ENCODE peak calls at places on chromosomes 1 and 21, in seven cellular contexts. G is glutamatergic neuron, X is tibial nerve, V is osteocyte, J is retinal pigment epithelial cell, L is GM10248, O is mesothelial cell of epicardium. E is an unnamed sample.

GRCh38 chr1:181482521-181483083 is 715 bp upstream of the CACNA1E start:
- DNase-seq in G (peak; percentile 84), X (no peak), V (peak; percentile 83), J (no peak), L (peak; percentile 80), O (peak; percentile 59), E (no peak)

GRCh38 chr1:200180821-200181220 is 153.3 kb downstream of the NR5A2 start:
- DNase-seq in G (no peak), X (no peak), V (no peak), J (no peak), L (no peak), O (no peak), E (no peak)

GRCh38 chr1:247411583-247412295 is 4.2 kb upstream of the NLRP3 start:
- DNase-seq in G (no peak), X (no peak), V (no peak), J (no peak), L (no peak), O (no peak), E (no peak)

GRCh38 chr1:228088586-228089498 is 6.3 kb downstream of the ARF1 start:
- DNase-seq in G (no peak), X (peak; percentile 3), V (no peak), J (no peak), L (no peak), O (no peak), E (no peak)

GRCh38 chr1:101264699-101265098 is 27.9 kb downstream of the S1PR1 start:
- DNase-seq in G (no peak), X (no peak), V (no peak), J (no peak), L (no peak), O (no peak), E (no peak)

GRCh38 chr1:94236630-94237290 is 624 bp downstream of the ARHGAP29 start:
- DNase-seq in G (peak; percentile 21), X (no peak), V (no peak), J (no peak), L (no peak), O (peak; percentile 38), E (no peak)

GRCh38 chr1:27071049-27071416 is 58.4 kb upstream of the TENT5B start:
- DNase-seq in G (peak; percentile 87), X (no peak), V (no peak), J (no peak), L (no peak), O (peak; percentile 49), E (no peak)

GRCh38 chr1:160726498-160727391 is 12.3 kb upstream of the SLAMF7 start:
- DNase-seq in G (peak; percentile 56), X (no peak), V (no peak), J (peak; percentile 27), L (peak; percentile 62), O (peak; percentile 61), E (no peak)

GRCh38 chr1:47491341-47491753 is 53.5 kb downstream of the FOXD2 start:
- DNase-seq in G (no peak), X (no peak), V (no peak), J (peak; percentile 79), L (no peak), O (no peak), E (no peak)

GRCh38 chr21:33522950-33523349 is 19.0 kb downstream of the GART start:
- DNase-seq in G (no peak), X (no peak), V (no peak), J (no peak), L (no peak), O (no peak), E (no peak)

GRCh38 chr21:44834231-44834950 is 16.5 kb upstream of the SUMO3 start:
- DNase-seq in G (no peak), X (no peak), V (no peak), J (no peak), L (no peak), O (no peak), E (no peak)

GRCh38 chr1:67626495-67627235 is 58.3 kb upstream of the GADD45A start:
- DNase-seq in G (no peak), X (no peak), V (peak; percentile 15), J (peak; percentile 72), L (no peak), O (no peak), E (no peak)

GRCh38 chr1:202162049-202162417 is 1.6 kb upstream of the PTPN7 start:
- DNase-seq in G (no peak), X (no peak), V (no peak), J (no peak), L (peak; percentile 71), O (no peak), E (no peak)

GRCh38 chr1:42172394-42173133 is 8.0 kb upstream of the GUCA2A start:
- DNase-seq in G (no peak), X (no peak), V (no peak), J (no peak), L (no peak), O (no peak), E (no peak)

GRCh38 chr21:46545363-46545762 is 59.5 kb downstream of the S100B start:
- DNase-seq in G (no peak), X (no peak), V (no peak), J (no peak), L (no peak), O (no peak), E (no peak)

GRCh38 chr1:29094433-29094832 is 29.3 kb downstream of the TMEM200B start:
- DNase-seq in G (no peak), X (no peak), V (no peak), J (no peak), L (no peak), O (no peak), E (no peak)

GRCh38 chr1:164588388-164589341 is 29.7 kb downstream of the PBX1 start:
- DNase-seq in G (no peak), X (no peak), V (no peak), J (no peak), L (no peak), O (peak; percentile 87), E (no peak)

GRCh38 chr1:192445243-192445642 is 128.5 kb downstream of the RGS21 start:
- DNase-seq in G (no peak), X (no peak), V (no peak), J (no peak), L (no peak), O (no peak), E (no peak)

GRCh38 chr1:43933386-43934278 is at the start of gene ARTN:
- DNase-seq in G (no peak), X (no peak), V (no peak), J (no peak), L (peak; percentile 36), O (peak; percentile 59), E (no peak)

GRCh38 chr1:41891403-41891896 is 27.3 kb downstream of the HIVEP3 start:
- DNase-seq in G (no peak), X (no peak), V (no peak), J (no peak), L (peak; percentile 80), O (no peak), E (peak; percentile 62)

GRCh38 chr1:161313554-161314200 is 504 bp upstream of the SDHC start:
- DNase-seq in G (no peak), X (no peak), V (no peak), J (no peak), L (no peak), O (no peak), E (no peak)

GRCh38 chr1:81430955-81431646 is 369.6 kb upstream of the ADGRL2 start:
- DNase-seq in G (no peak), X (no peak), V (no peak), J (no peak), L (no peak), O (no peak), E (no peak)

GRCh38 chr1:12539705-12540579 is 78.1 kb downstream of the DHRS3 start:
- DNase-seq in G (no peak), X (peak; percentile 65), V (peak; percentile 94), J (peak; percentile 96), L (no peak), O (peak; percentile 78), E (no peak)

GRCh38 chr1:171805395-171806115 is 24.1 kb downstream of the METTL13 start:
- DNase-seq in G (no peak), X (no peak), V (no peak), J (peak; percentile 69), L (peak; percentile 34), O (no peak), E (peak; percentile 37)

GRCh38 chr1:208837242-208837641 is 593.1 kb upstream of the PLXNA2 start:
- DNase-seq in G (no peak), X (no peak), V (no peak), J (no peak), L (no peak), O (no peak), E (no peak)

GRCh38 chr1:184757891-184758290 is 3.2 kb upstream of the EDEM3 start:
- DNase-seq in G (no peak), X (no peak), V (no peak), J (no peak), L (no peak), O (no peak), E (no peak)

GRCh38 chr1:221742555-221743415 is 896 bp upstream of the DUSP10 start:
- DNase-seq in G (peak; percentile 88), X (peak; percentile 76), V (peak; percentile 88), J (no peak), L (peak; percentile 81), O (peak; percentile 54), E (peak; percentile 77)
- TF ChIP-seq CTCF in G (no peak), X (peak; percentile 19), V (peak; percentile 44), J (no peak), L (no peak), O (no peak), E (no peak)

DNA sequence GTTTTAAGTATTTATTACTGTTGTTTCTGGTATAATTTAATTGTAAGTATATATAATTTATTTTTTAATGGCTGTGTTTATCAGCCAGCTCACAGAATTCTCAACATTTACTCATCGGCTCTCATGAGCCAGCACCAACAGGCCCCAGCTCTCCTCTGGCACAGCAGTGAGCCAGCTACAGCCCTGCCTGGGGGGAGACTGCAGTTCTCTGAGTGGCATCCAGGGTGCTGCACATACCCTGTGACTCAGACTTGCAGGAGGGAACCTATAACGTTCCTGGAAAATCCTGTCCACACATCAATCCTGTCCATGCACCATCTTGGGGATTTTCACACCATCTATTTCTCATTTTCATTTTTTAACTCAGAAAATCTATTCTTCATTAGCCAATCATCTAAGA is 36.5 kb downstream of the FHAD1 start:
- DNase-seq in G (no peak), X (no peak), V (no peak), J (no peak), L (no peak), O (no peak), E (no peak)
- TF ChIP-seq CTCF in G (peak; percentile 22), X (no peak), V (no peak), J (peak; percentile 23), L (no peak), O (no peak), E (no peak)

GRCh38 chr1:31296486-31297272 is at the start of the genes SNRNP40 and ZCCHC17:
- DNase-seq in G (peak; percentile 92), X (peak; percentile 89), V (peak; percentile 97), J (peak; percentile 97), L (peak; percentile 99), O (peak; percentile 91), E (peak; percentile 90)
- TF ChIP-seq CTCF in G (no peak), X (peak; percentile 6), V (peak; percentile 19), J (peak; percentile 25), L (no peak), O (no peak), E (no peak)

DNA sequence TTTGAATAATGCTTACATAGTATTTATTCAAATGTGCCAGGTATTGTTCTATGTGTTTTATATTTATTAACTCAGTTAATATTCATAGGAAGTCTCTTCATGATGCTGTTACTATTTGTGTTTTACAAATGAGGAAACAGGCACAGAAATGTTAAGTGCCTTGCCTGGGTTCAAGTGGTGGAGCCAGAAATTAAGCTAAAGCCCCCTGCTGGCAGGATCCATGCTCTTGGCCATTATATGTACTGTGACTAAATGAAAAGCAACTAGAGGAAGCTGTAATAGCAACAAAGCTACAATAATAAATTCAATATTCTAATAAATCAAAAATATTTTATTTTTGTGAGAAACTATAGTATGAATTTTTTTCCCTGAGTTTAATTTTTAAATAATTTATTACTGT is 30.0 kb downstream of the IARS2 start:
- DNase-seq in G (peak; percentile 36), X (no peak), V (no peak), J (no peak), L (no peak), O (no peak), E (no peak)
- TF ChIP-seq CTCF in G (peak; percentile 30), X (no peak), V (peak; percentile 40), J (peak; percentile 48), L (peak; percentile 20), O (peak; percentile 32), E (peak; percentile 18)

E was measured in natural killer cell.